ENCODE peak calls at places on chromosomes 6 and 20, in eight cellular contexts. One of them, this sample, is unnamed.

GRCh38 chr6:163291622-163292021 is 122.9 kb upstream of the QKI start:
- DNase-seq in activated T-helper 1 cell treated with anti-CD3 and anti-CD28 coated beads, Interleukin-12 subunit alpha, Interleukin-12 subunit beta, Interleukin-2, Interleukin-4 antibody, amounts not matched to agents 30 ng/mL and 10 ng/mL and 1 ng/mL, durations not matched to agents 14 hours and 24 hours and 36 hours: no peak
- DNase-seq in ecto neural progenitor cell: no peak
- DNase-seq in A172: peak
- DNase-seq in amygdala: no peak
- DNase-seq in effector CD8-positive, alpha-beta T cell: no peak
- DNase-seq in HCEC 1CT: no peak
- DNase-seq in SW 1271: no peak
- DNase-seq in this sample: no peak

GRCh38 chr6:36977470-36977941 is 8.5 kb downstream of the MTCH1 start:
- DNase-seq in activated T-helper 1 cell treated with anti-CD3 and anti-CD28 coated beads, Interleukin-12 subunit alpha, Interleukin-12 subunit beta, Interleukin-2, Interleukin-4 antibody, amounts not matched to agents 30 ng/mL and 10 ng/mL and 1 ng/mL, durations not matched to agents 14 hours and 24 hours and 36 hours: no peak
- DNase-seq in ecto neural progenitor cell: no peak
- DNase-seq in A172: no peak
- DNase-seq in amygdala: no peak
- DNase-seq in effector CD8-positive, alpha-beta T cell: peak
- DNase-seq in HCEC 1CT: no peak
- DNase-seq in SW 1271: no peak
- DNase-seq in this sample: no peak

GRCh38 chr6:154450498-154450897 is 60.0 kb downstream of the CNKSR3 start:
- DNase-seq in activated T-helper 1 cell treated with anti-CD3 and anti-CD28 coated beads, Interleukin-12 subunit alpha, Interleukin-12 subunit beta, Interleukin-2, Interleukin-4 antibody, amounts not matched to agents 30 ng/mL and 10 ng/mL and 1 ng/mL, durations not matched to agents 14 hours and 24 hours and 36 hours: no peak
- DNase-seq in ecto neural progenitor cell: no peak
- DNase-seq in A172: no peak
- DNase-seq in amygdala: no peak
- DNase-seq in effector CD8-positive, alpha-beta T cell: no peak
- DNase-seq in HCEC 1CT: no peak
- DNase-seq in SW 1271: no peak
- DNase-seq in this sample: peak

GRCh38 chr6:89375427-89375868 is 22.9 kb upstream of the UBE2J1 start:
- DNase-seq in activated T-helper 1 cell treated with anti-CD3 and anti-CD28 coated beads, Interleukin-12 subunit alpha, Interleukin-12 subunit beta, Interleukin-2, Interleukin-4 antibody, amounts not matched to agents 30 ng/mL and 10 ng/mL and 1 ng/mL, durations not matched to agents 14 hours and 24 hours and 36 hours: peak
- DNase-seq in ecto neural progenitor cell: peak
- DNase-seq in A172: peak
- DNase-seq in amygdala: no peak
- DNase-seq in effector CD8-positive, alpha-beta T cell: peak
- DNase-seq in HCEC 1CT: no peak
- DNase-seq in SW 1271: no peak
- DNase-seq in this sample: peak

GRCh38 chr6:56944651-56945050 is 10.3 kb upstream of the BEND6 start:
- DNase-seq in activated T-helper 1 cell treated with anti-CD3 and anti-CD28 coated beads, Interleukin-12 subunit alpha, Interleukin-12 subunit beta, Interleukin-2, Interleukin-4 antibody, amounts not matched to agents 30 ng/mL and 10 ng/mL and 1 ng/mL, durations not matched to agents 14 hours and 24 hours and 36 hours: no peak
- DNase-seq in ecto neural progenitor cell: no peak
- DNase-seq in A172: no peak
- DNase-seq in amygdala: no peak
- DNase-seq in effector CD8-positive, alpha-beta T cell: no peak
- DNase-seq in HCEC 1CT: no peak
- DNase-seq in SW 1271: no peak
- DNase-seq in this sample: no peak

GRCh38 chr6:166106076-166106686 is 61.5 kb downstream of the TBXT start:
- DNase-seq in activated T-helper 1 cell treated with anti-CD3 and anti-CD28 coated beads, Interleukin-12 subunit alpha, Interleukin-12 subunit beta, Interleukin-2, Interleukin-4 antibody, amounts not matched to agents 30 ng/mL and 10 ng/mL and 1 ng/mL, durations not matched to agents 14 hours and 24 hours and 36 hours: peak
- DNase-seq in ecto neural progenitor cell: peak
- DNase-seq in A172: peak
- DNase-seq in amygdala: peak
- DNase-seq in effector CD8-positive, alpha-beta T cell: peak
- DNase-seq in HCEC 1CT: peak
- DNase-seq in SW 1271: peak
- DNase-seq in this sample: peak

GRCh38 chr6:11317885-11318771 is 85.7 kb upstream of the NEDD9 start:
- DNase-seq in activated T-helper 1 cell treated with anti-CD3 and anti-CD28 coated beads, Interleukin-12 subunit alpha, Interleukin-12 subunit beta, Interleukin-2, Interleukin-4 antibody, amounts not matched to agents 30 ng/mL and 10 ng/mL and 1 ng/mL, durations not matched to agents 14 hours and 24 hours and 36 hours: peak
- DNase-seq in ecto neural progenitor cell: no peak
- DNase-seq in A172: peak
- DNase-seq in amygdala: no peak
- DNase-seq in effector CD8-positive, alpha-beta T cell: peak
- DNase-seq in HCEC 1CT: peak
- DNase-seq in SW 1271: no peak
- DNase-seq in this sample: no peak

GRCh38 chr6:113381957-113382356 is 475.2 kb upstream of the MARCKS start:
- DNase-seq in activated T-helper 1 cell treated with anti-CD3 and anti-CD28 coated beads, Interleukin-12 subunit alpha, Interleukin-12 subunit beta, Interleukin-2, Interleukin-4 antibody, amounts not matched to agents 30 ng/mL and 10 ng/mL and 1 ng/mL, durations not matched to agents 14 hours and 24 hours and 36 hours: no peak
- DNase-seq in ecto neural progenitor cell: no peak
- DNase-seq in A172: peak
- DNase-seq in amygdala: no peak
- DNase-seq in effector CD8-positive, alpha-beta T cell: no peak
- DNase-seq in HCEC 1CT: peak
- DNase-seq in SW 1271: no peak
- DNase-seq in this sample: peak

GRCh38 chr6:13924949-13925881 is at the start of gene RNF182:
- DNase-seq in activated T-helper 1 cell treated with anti-CD3 and anti-CD28 coated beads, Interleukin-12 subunit alpha, Interleukin-12 subunit beta, Interleukin-2, Interleukin-4 antibody, amounts not matched to agents 30 ng/mL and 10 ng/mL and 1 ng/mL, durations not matched to agents 14 hours and 24 hours and 36 hours: no peak
- DNase-seq in ecto neural progenitor cell: peak
- DNase-seq in A172: no peak
- DNase-seq in amygdala: no peak
- DNase-seq in effector CD8-positive, alpha-beta T cell: no peak
- DNase-seq in HCEC 1CT: no peak
- DNase-seq in SW 1271: no peak
- DNase-seq in this sample: no peak

GRCh38 chr20:10170261-10170660 is 48.4 kb upstream of the SNAP25 start:
- DNase-seq in activated T-helper 1 cell treated with anti-CD3 and anti-CD28 coated beads, Interleukin-12 subunit alpha, Interleukin-12 subunit beta, Interleukin-2, Interleukin-4 antibody, amounts not matched to agents 30 ng/mL and 10 ng/mL and 1 ng/mL, durations not matched to agents 14 hours and 24 hours and 36 hours: no peak
- DNase-seq in ecto neural progenitor cell: no peak
- DNase-seq in A172: no peak
- DNase-seq in amygdala: no peak
- DNase-seq in effector CD8-positive, alpha-beta T cell: no peak
- DNase-seq in HCEC 1CT: no peak
- DNase-seq in SW 1271: no peak
- DNase-seq in this sample: no peak

GRCh38 chr20:40617594-40617993 is 71.4 kb downstream of the MAFB start:
- DNase-seq in activated T-helper 1 cell treated with anti-CD3 and anti-CD28 coated beads, Interleukin-12 subunit alpha, Interleukin-12 subunit beta, Interleukin-2, Interleukin-4 antibody, amounts not matched to agents 30 ng/mL and 10 ng/mL and 1 ng/mL, durations not matched to agents 14 hours and 24 hours and 36 hours: no peak
- DNase-seq in ecto neural progenitor cell: peak
- DNase-seq in A172: no peak
- DNase-seq in amygdala: no peak
- DNase-seq in effector CD8-positive, alpha-beta T cell: no peak
- DNase-seq in HCEC 1CT: no peak
- DNase-seq in SW 1271: no peak
- DNase-seq in this sample: no peak

GRCh38 chr20:40690836-40691565 is 2.0 kb upstream of the MAFB start:
- DNase-seq in activated T-helper 1 cell treated with anti-CD3 and anti-CD28 coated beads, Interleukin-12 subunit alpha, Interleukin-12 subunit beta, Interleukin-2, Interleukin-4 antibody, amounts not matched to agents 30 ng/mL and 10 ng/mL and 1 ng/mL, durations not matched to agents 14 hours and 24 hours and 36 hours: no peak
- DNase-seq in ecto neural progenitor cell: no peak
- DNase-seq in A172: no peak
- DNase-seq in amygdala: no peak
- DNase-seq in effector CD8-positive, alpha-beta T cell: no peak
- DNase-seq in HCEC 1CT: no peak
- DNase-seq in SW 1271: no peak
- DNase-seq in this sample: no peak

GRCh38 chr6:20911826-20912225 is 377.6 kb downstream of the CDKAL1 start:
- DNase-seq in activated T-helper 1 cell treated with anti-CD3 and anti-CD28 coated beads, Interleukin-12 subunit alpha, Interleukin-12 subunit beta, Interleukin-2, Interleukin-4 antibody, amounts not matched to agents 30 ng/mL and 10 ng/mL and 1 ng/mL, durations not matched to agents 14 hours and 24 hours and 36 hours: no peak
- DNase-seq in ecto neural progenitor cell: no peak
- DNase-seq in A172: no peak
- DNase-seq in amygdala: no peak
- DNase-seq in effector CD8-positive, alpha-beta T cell: no peak
- DNase-seq in HCEC 1CT: no peak
- DNase-seq in SW 1271: no peak
- DNase-seq in this sample: no peak

GRCh38 chr6:46849361-46849690 is 56.1 kb downstream of the MEP1A start:
- DNase-seq in activated T-helper 1 cell treated with anti-CD3 and anti-CD28 coated beads, Interleukin-12 subunit alpha, Interleukin-12 subunit beta, Interleukin-2, Interleukin-4 antibody, amounts not matched to agents 30 ng/mL and 10 ng/mL and 1 ng/mL, durations not matched to agents 14 hours and 24 hours and 36 hours: no peak
- DNase-seq in ecto neural progenitor cell: no peak
- DNase-seq in A172: no peak
- DNase-seq in amygdala: no peak
- DNase-seq in effector CD8-positive, alpha-beta T cell: no peak
- DNase-seq in HCEC 1CT: no peak
- DNase-seq in SW 1271: no peak
- DNase-seq in this sample: no peak

GRCh38 chr6:128963561-128963960 is 80.6 kb downstream of the LAMA2 start:
- DNase-seq in activated T-helper 1 cell treated with anti-CD3 and anti-CD28 coated beads, Interleukin-12 subunit alpha, Interleukin-12 subunit beta, Interleukin-2, Interleukin-4 antibody, amounts not matched to agents 30 ng/mL and 10 ng/mL and 1 ng/mL, durations not matched to agents 14 hours and 24 hours and 36 hours: no peak
- DNase-seq in ecto neural progenitor cell: no peak
- DNase-seq in A172: peak
- DNase-seq in amygdala: no peak
- DNase-seq in effector CD8-positive, alpha-beta T cell: no peak
- DNase-seq in HCEC 1CT: peak
- DNase-seq in SW 1271: no peak
- DNase-seq in this sample: no peak

GRCh38 chr6:33207569-33208088 is 671 bp upstream of the RING1 start:
- DNase-seq in activated T-helper 1 cell treated with anti-CD3 and anti-CD28 coated beads, Interleukin-12 subunit alpha, Interleukin-12 subunit beta, Interleukin-2, Interleukin-4 antibody, amounts not matched to agents 30 ng/mL and 10 ng/mL and 1 ng/mL, durations not matched to agents 14 hours and 24 hours and 36 hours: no peak
- DNase-seq in ecto neural progenitor cell: peak
- DNase-seq in A172: no peak
- DNase-seq in amygdala: no peak
- DNase-seq in effector CD8-positive, alpha-beta T cell: no peak
- DNase-seq in HCEC 1CT: peak
- DNase-seq in SW 1271: peak
- DNase-seq in this sample: no peak

GRCh38 chr6:32110632-32111031 is 1.5 kb upstream of the TNXB start:
- DNase-seq in activated T-helper 1 cell treated with anti-CD3 and anti-CD28 coated beads, Interleukin-12 subunit alpha, Interleukin-12 subunit beta, Interleukin-2, Interleukin-4 antibody, amounts not matched to agents 30 ng/mL and 10 ng/mL and 1 ng/mL, durations not matched to agents 14 hours and 24 hours and 36 hours: no peak
- DNase-seq in ecto neural progenitor cell: no peak
- DNase-seq in A172: no peak
- DNase-seq in amygdala: no peak
- DNase-seq in effector CD8-positive, alpha-beta T cell: no peak
- DNase-seq in HCEC 1CT: no peak
- DNase-seq in SW 1271: no peak
- DNase-seq in this sample: peak

GRCh38 chr6:37583261-37583660 is 83.6 kb upstream of the CCDC167 start:
- DNase-seq in activated T-helper 1 cell treated with anti-CD3 and anti-CD28 coated beads, Interleukin-12 subunit alpha, Interleukin-12 subunit beta, Interleukin-2, Interleukin-4 antibody, amounts not matched to agents 30 ng/mL and 10 ng/mL and 1 ng/mL, durations not matched to agents 14 hours and 24 hours and 36 hours: no peak
- DNase-seq in ecto neural progenitor cell: no peak
- DNase-seq in A172: no peak
- DNase-seq in amygdala: peak
- DNase-seq in effector CD8-positive, alpha-beta T cell: no peak
- DNase-seq in HCEC 1CT: no peak
- DNase-seq in SW 1271: no peak
- DNase-seq in this sample: no peak

GRCh38 chr6:100719883-100720682 is 161.0 kb downstream of the ASCC3 start:
- DNase-seq in activated T-helper 1 cell treated with anti-CD3 and anti-CD28 coated beads, Interleukin-12 subunit alpha, Interleukin-12 subunit beta, Interleukin-2, Interleukin-4 antibody, amounts not matched to agents 30 ng/mL and 10 ng/mL and 1 ng/mL, durations not matched to agents 14 hours and 24 hours and 36 hours: no peak
- DNase-seq in ecto neural progenitor cell: no peak
- DNase-seq in A172: peak
- DNase-seq in amygdala: no peak
- DNase-seq in effector CD8-positive, alpha-beta T cell: no peak
- DNase-seq in HCEC 1CT: peak
- DNase-seq in SW 1271: peak
- DNase-seq in this sample: peak

GRCh38 chr6:79438015-79438414 is 99.2 kb downstream of the LCA5 start:
- DNase-seq in activated T-helper 1 cell treated with anti-CD3 and anti-CD28 coated beads, Interleukin-12 subunit alpha, Interleukin-12 subunit beta, Interleukin-2, Interleukin-4 antibody, amounts not matched to agents 30 ng/mL and 10 ng/mL and 1 ng/mL, durations not matched to agents 14 hours and 24 hours and 36 hours: no peak
- DNase-seq in ecto neural progenitor cell: no peak
- DNase-seq in A172: no peak
- DNase-seq in amygdala: no peak
- DNase-seq in effector CD8-positive, alpha-beta T cell: no peak
- DNase-seq in HCEC 1CT: no peak
- DNase-seq in SW 1271: no peak
- DNase-seq in this sample: no peak

GRCh38 chr20:32682508-32682987 is 8.8 kb upstream of the C20orf203 start:
- DNase-seq in activated T-helper 1 cell treated with anti-CD3 and anti-CD28 coated beads, Interleukin-12 subunit alpha, Interleukin-12 subunit beta, Interleukin-2, Interleukin-4 antibody, amounts not matched to agents 30 ng/mL and 10 ng/mL and 1 ng/mL, durations not matched to agents 14 hours and 24 hours and 36 hours: no peak
- DNase-seq in ecto neural progenitor cell: no peak
- DNase-seq in A172: no peak
- DNase-seq in amygdala: no peak
- DNase-seq in effector CD8-positive, alpha-beta T cell: no peak
- DNase-seq in HCEC 1CT: no peak
- DNase-seq in SW 1271: no peak
- DNase-seq in this sample: no peak

GRCh38 chr20:24963672-24964517 is 14.8 kb downstream of the CST7 start:
- DNase-seq in activated T-helper 1 cell treated with anti-CD3 and anti-CD28 coated beads, Interleukin-12 subunit alpha, Interleukin-12 subunit beta, Interleukin-2, Interleukin-4 antibody, amounts not matched to agents 30 ng/mL and 10 ng/mL and 1 ng/mL, durations not matched to agents 14 hours and 24 hours and 36 hours: no peak
- DNase-seq in ecto neural progenitor cell: no peak
- DNase-seq in A172: no peak
- DNase-seq in amygdala: no peak
- DNase-seq in effector CD8-positive, alpha-beta T cell: no peak
- DNase-seq in HCEC 1CT: no peak
- DNase-seq in SW 1271: no peak
- DNase-seq in this sample: no peak

GRCh38 chr6:54987906-54988305 is 141.3 kb downstream of the FAM83B start:
- DNase-seq in activated T-helper 1 cell treated with anti-CD3 and anti-CD28 coated beads, Interleukin-12 subunit alpha, Interleukin-12 subunit beta, Interleukin-2, Interleukin-4 antibody, amounts not matched to agents 30 ng/mL and 10 ng/mL and 1 ng/mL, durations not matched to agents 14 hours and 24 hours and 36 hours: no peak
- DNase-seq in ecto neural progenitor cell: no peak
- DNase-seq in A172: no peak
- DNase-seq in amygdala: no peak
- DNase-seq in effector CD8-positive, alpha-beta T cell: no peak
- DNase-seq in HCEC 1CT: no peak
- DNase-seq in SW 1271: no peak
- DNase-seq in this sample: no peak

GRCh38 chr6:2376429-2377355 is 131.3 kb upstream of the GMDS start:
- DNase-seq in activated T-helper 1 cell treated with anti-CD3 and anti-CD28 coated beads, Interleukin-12 subunit alpha, Interleukin-12 subunit beta, Interleukin-2, Interleukin-4 antibody, amounts not matched to agents 30 ng/mL and 10 ng/mL and 1 ng/mL, durations not matched to agents 14 hours and 24 hours and 36 hours: no peak
- DNase-seq in ecto neural progenitor cell: no peak
- DNase-seq in A172: peak
- DNase-seq in amygdala: no peak
- DNase-seq in effector CD8-positive, alpha-beta T cell: no peak
- DNase-seq in HCEC 1CT: peak
- DNase-seq in SW 1271: no peak
- DNase-seq in this sample: no peak

GRCh38 chr6:113907107-113907506 is 50.0 kb downstream of the MARCKS start:
- DNase-seq in activated T-helper 1 cell treated with anti-CD3 and anti-CD28 coated beads, Interleukin-12 subunit alpha, Interleukin-12 subunit beta, Interleukin-2, Interleukin-4 antibody, amounts not matched to agents 30 ng/mL and 10 ng/mL and 1 ng/mL, durations not matched to agents 14 hours and 24 hours and 36 hours: no peak
- DNase-seq in ecto neural progenitor cell: no peak
- DNase-seq in A172: no peak
- DNase-seq in amygdala: no peak
- DNase-seq in effector CD8-positive, alpha-beta T cell: no peak
- DNase-seq in HCEC 1CT: no peak
- DNase-seq in SW 1271: peak
- DNase-seq in this sample: no peak

GRCh38 chr6:24927985-24928735 is 7.6 kb downstream of the RIPOR2 start:
- DNase-seq in activated T-helper 1 cell treated with anti-CD3 and anti-CD28 coated beads, Interleukin-12 subunit alpha, Interleukin-12 subunit beta, Interleukin-2, Interleukin-4 antibody, amounts not matched to agents 30 ng/mL and 10 ng/mL and 1 ng/mL, durations not matched to agents 14 hours and 24 hours and 36 hours: no peak
- DNase-seq in ecto neural progenitor cell: no peak
- DNase-seq in A172: no peak
- DNase-seq in amygdala: no peak
- DNase-seq in effector CD8-positive, alpha-beta T cell: no peak
- DNase-seq in HCEC 1CT: no peak
- DNase-seq in SW 1271: no peak
- DNase-seq in this sample: no peak

GRCh38 chr6:10763006-10763405 is 15.4 kb downstream of the TMEM14B start:
- DNase-seq in activated T-helper 1 cell treated with anti-CD3 and anti-CD28 coated beads, Interleukin-12 subunit alpha, Interleukin-12 subunit beta, Interleukin-2, Interleukin-4 antibody, amounts not matched to agents 30 ng/mL and 10 ng/mL and 1 ng/mL, durations not matched to agents 14 hours and 24 hours and 36 hours: no peak
- DNase-seq in ecto neural progenitor cell: no peak
- DNase-seq in A172: peak
- DNase-seq in amygdala: no peak
- DNase-seq in effector CD8-positive, alpha-beta T cell: no peak
- DNase-seq in HCEC 1CT: peak
- DNase-seq in SW 1271: no peak
- DNase-seq in this sample: no peak

GRCh38 chr20:47688385-47689381 is 96.6 kb downstream of the SULF2 start:
- DNase-seq in activated T-helper 1 cell treated with anti-CD3 and anti-CD28 coated beads, Interleukin-12 subunit alpha, Interleukin-12 subunit beta, Interleukin-2, Interleukin-4 antibody, amounts not matched to agents 30 ng/mL and 10 ng/mL and 1 ng/mL, durations not matched to agents 14 hours and 24 hours and 36 hours: no peak
- DNase-seq in ecto neural progenitor cell: no peak
- DNase-seq in A172: peak
- DNase-seq in amygdala: no peak
- DNase-seq in effector CD8-positive, alpha-beta T cell: no peak
- DNase-seq in HCEC 1CT: no peak
- DNase-seq in SW 1271: no peak
- DNase-seq in this sample: no peak

This sample was measured in NCI-H774.